ENCODE peak calls at places on chromosomes 5 and 9, in six cellular contexts. One of them, this sample, is unnamed.

GRCh38 chr5:135222171-135222681 is 176.8 kb downstream of the MACROH2A1 start:
- DNase-seq in Caki2: no peak
- DNase-seq in HFFc6: no peak
- DNase-seq in hepatic stellate cell: no peak
- DNase-seq in activated CD8-positive, alpha-beta memory T cell treated with anti-CD3 and anti-CD28 coated beads for 4 hours: no peak
- DNase-seq in NCI-H1092: no peak
- DNase-seq in this sample: no peak

GRCh38 chr5:62722360-62722759 is 143.7 kb downstream of the LRRC70 start:
- DNase-seq in Caki2: no peak
- DNase-seq in HFFc6: no peak
- DNase-seq in hepatic stellate cell: no peak
- DNase-seq in activated CD8-positive, alpha-beta memory T cell treated with anti-CD3 and anti-CD28 coated beads for 4 hours: no peak
- DNase-seq in NCI-H1092: no peak
- DNase-seq in this sample: no peak

GRCh38 chr9:126157409-126157808 is 169.2 kb upstream of the MVB12B start:
- DNase-seq in Caki2: no peak
- DNase-seq in HFFc6: no peak
- DNase-seq in hepatic stellate cell: no peak
- DNase-seq in activated CD8-positive, alpha-beta memory T cell treated with anti-CD3 and anti-CD28 coated beads for 4 hours: no peak
- DNase-seq in NCI-H1092: no peak
- DNase-seq in this sample: peak

GRCh38 chr5:7811715-7812114 is 39.2 kb downstream of the CFAP90 start:
- DNase-seq in Caki2: no peak
- DNase-seq in HFFc6: no peak
- DNase-seq in hepatic stellate cell: no peak
- DNase-seq in activated CD8-positive, alpha-beta memory T cell treated with anti-CD3 and anti-CD28 coated beads for 4 hours: no peak
- DNase-seq in NCI-H1092: no peak
- DNase-seq in this sample: no peak

GRCh38 chr9:124442826-124443225 is 7.4 kb upstream of the ADGRD2 start:
- DNase-seq in Caki2: no peak
- DNase-seq in HFFc6: no peak
- DNase-seq in hepatic stellate cell: no peak
- DNase-seq in activated CD8-positive, alpha-beta memory T cell treated with anti-CD3 and anti-CD28 coated beads for 4 hours: no peak
- DNase-seq in NCI-H1092: no peak
- DNase-seq in this sample: no peak

GRCh38 chr5:168881427-168882149 is 302.4 kb upstream of the PANK3 start:
- DNase-seq in Caki2: peak
- DNase-seq in HFFc6: no peak
- DNase-seq in hepatic stellate cell: no peak
- DNase-seq in activated CD8-positive, alpha-beta memory T cell treated with anti-CD3 and anti-CD28 coated beads for 4 hours: no peak
- DNase-seq in NCI-H1092: no peak
- DNase-seq in this sample: no peak

GRCh38 chr5:21680196-21680595 is 1172.9 kb downstream of the CDH12 start:
- DNase-seq in Caki2: peak
- DNase-seq in HFFc6: no peak
- DNase-seq in hepatic stellate cell: no peak
- DNase-seq in activated CD8-positive, alpha-beta memory T cell treated with anti-CD3 and anti-CD28 coated beads for 4 hours: no peak
- DNase-seq in NCI-H1092: no peak
- DNase-seq in this sample: no peak

GRCh38 chr5:51416149-51416548 is 32.9 kb downstream of the ISL1 start:
- DNase-seq in Caki2: no peak
- DNase-seq in HFFc6: no peak
- DNase-seq in hepatic stellate cell: no peak
- DNase-seq in activated CD8-positive, alpha-beta memory T cell treated with anti-CD3 and anti-CD28 coated beads for 4 hours: no peak
- DNase-seq in NCI-H1092: no peak
- DNase-seq in this sample: no peak

GRCh38 chr5:180431932-180432331 is 62.2 kb upstream of the CNOT6 start:
- DNase-seq in Caki2: no peak
- DNase-seq in HFFc6: no peak
- DNase-seq in hepatic stellate cell: no peak
- DNase-seq in activated CD8-positive, alpha-beta memory T cell treated with anti-CD3 and anti-CD28 coated beads for 4 hours: no peak
- DNase-seq in NCI-H1092: no peak
- DNase-seq in this sample: no peak

GRCh38 chr9:16821344-16821743 is 49.1 kb downstream of the BNC2 start:
- DNase-seq in Caki2: no peak
- DNase-seq in HFFc6: no peak
- DNase-seq in hepatic stellate cell: no peak
- DNase-seq in activated CD8-positive, alpha-beta memory T cell treated with anti-CD3 and anti-CD28 coated beads for 4 hours: no peak
- DNase-seq in NCI-H1092: no peak
- DNase-seq in this sample: no peak

GRCh38 chr9:83572524-83572923 is 34.3 kb upstream of the FRMD3 start:
- DNase-seq in Caki2: no peak
- DNase-seq in HFFc6: no peak
- DNase-seq in hepatic stellate cell: peak
- DNase-seq in activated CD8-positive, alpha-beta memory T cell treated with anti-CD3 and anti-CD28 coated beads for 4 hours: no peak
- DNase-seq in NCI-H1092: no peak
- DNase-seq in this sample: no peak

GRCh38 chr5:33010851-33011250 is 299.7 kb downstream of the NPR3 start:
- DNase-seq in Caki2: no peak
- DNase-seq in HFFc6: peak
- DNase-seq in hepatic stellate cell: no peak
- DNase-seq in activated CD8-positive, alpha-beta memory T cell treated with anti-CD3 and anti-CD28 coated beads for 4 hours: no peak
- DNase-seq in NCI-H1092: no peak
- DNase-seq in this sample: no peak

GRCh38 chr5:103561670-103562069 is 919 bp downstream of the NUDT12 start:
- DNase-seq in Caki2: peak
- DNase-seq in HFFc6: no peak
- DNase-seq in hepatic stellate cell: no peak
- DNase-seq in activated CD8-positive, alpha-beta memory T cell treated with anti-CD3 and anti-CD28 coated beads for 4 hours: no peak
- DNase-seq in NCI-H1092: no peak
- DNase-seq in this sample: no peak

GRCh38 chr5:163459465-163459887 is 426 bp downstream of the NUDCD2 start:
- DNase-seq in Caki2: no peak
- DNase-seq in HFFc6: no peak
- DNase-seq in hepatic stellate cell: no peak
- DNase-seq in activated CD8-positive, alpha-beta memory T cell treated with anti-CD3 and anti-CD28 coated beads for 4 hours: no peak
- DNase-seq in NCI-H1092: peak
- DNase-seq in this sample: no peak

GRCh38 chr5:170338933-170339779 is 41.6 kb upstream of the LCP2 start:
- DNase-seq in Caki2: no peak
- DNase-seq in HFFc6: no peak
- DNase-seq in hepatic stellate cell: no peak
- DNase-seq in activated CD8-positive, alpha-beta memory T cell treated with anti-CD3 and anti-CD28 coated beads for 4 hours: peak
- DNase-seq in NCI-H1092: no peak
- DNase-seq in this sample: no peak

GRCh38 chr9:110426052-110426709 is 88.5 kb upstream of the TXNDC8 start:
- DNase-seq in Caki2: peak
- DNase-seq in HFFc6: peak
- DNase-seq in hepatic stellate cell: no peak
- DNase-seq in activated CD8-positive, alpha-beta memory T cell treated with anti-CD3 and anti-CD28 coated beads for 4 hours: no peak
- DNase-seq in NCI-H1092: no peak
- DNase-seq in this sample: no peak

GRCh38 chr5:170307575-170308465 is 10.2 kb upstream of the LCP2 start:
- DNase-seq in Caki2: peak
- DNase-seq in HFFc6: peak
- DNase-seq in hepatic stellate cell: no peak
- DNase-seq in activated CD8-positive, alpha-beta memory T cell treated with anti-CD3 and anti-CD28 coated beads for 4 hours: no peak
- DNase-seq in NCI-H1092: no peak
- DNase-seq in this sample: no peak

GRCh38 chr5:2293906-2294305 is 411.2 kb upstream of the IRX4 start:
- DNase-seq in Caki2: no peak
- DNase-seq in HFFc6: no peak
- DNase-seq in hepatic stellate cell: no peak
- DNase-seq in activated CD8-positive, alpha-beta memory T cell treated with anti-CD3 and anti-CD28 coated beads for 4 hours: no peak
- DNase-seq in NCI-H1092: no peak
- DNase-seq in this sample: no peak

GRCh38 chr9:117189121-117189520 is 225.7 kb downstream of the ASTN2 start:
- DNase-seq in Caki2: peak
- DNase-seq in HFFc6: no peak
- DNase-seq in hepatic stellate cell: no peak
- DNase-seq in activated CD8-positive, alpha-beta memory T cell treated with anti-CD3 and anti-CD28 coated beads for 4 hours: no peak
- DNase-seq in NCI-H1092: no peak
- DNase-seq in this sample: no peak

GRCh38 chr9:36191290-36191645 is 547 bp downstream of the CLTA start:
- DNase-seq in Caki2: no peak
- DNase-seq in HFFc6: no peak
- DNase-seq in hepatic stellate cell: no peak
- DNase-seq in activated CD8-positive, alpha-beta memory T cell treated with anti-CD3 and anti-CD28 coated beads for 4 hours: peak
- DNase-seq in NCI-H1092: no peak
- DNase-seq in this sample: no peak

GRCh38 chr9:85172001-85172978 is 502.8 kb downstream of the NTRK2 start:
- DNase-seq in Caki2: no peak
- DNase-seq in HFFc6: no peak
- DNase-seq in hepatic stellate cell: no peak
- DNase-seq in activated CD8-positive, alpha-beta memory T cell treated with anti-CD3 and anti-CD28 coated beads for 4 hours: no peak
- DNase-seq in NCI-H1092: no peak
- DNase-seq in this sample: no peak

GRCh38 chr5:97142521-97143254 is at the start of gene LIX1:
- DNase-seq in Caki2: peak
- DNase-seq in HFFc6: peak
- DNase-seq in hepatic stellate cell: peak
- DNase-seq in activated CD8-positive, alpha-beta memory T cell treated with anti-CD3 and anti-CD28 coated beads for 4 hours: no peak
- DNase-seq in NCI-H1092: peak
- DNase-seq in this sample: no peak

GRCh38 chr9:93679536-93680444 is 103.4 kb downstream of the PHF2 start:
- DNase-seq in Caki2: no peak
- DNase-seq in HFFc6: no peak
- DNase-seq in hepatic stellate cell: no peak
- DNase-seq in activated CD8-positive, alpha-beta memory T cell treated with anti-CD3 and anti-CD28 coated beads for 4 hours: no peak
- DNase-seq in NCI-H1092: no peak
- DNase-seq in this sample: no peak

GRCh38 chr5:59917121-59917520 is 23.6 kb upstream of the PDE4D start:
- DNase-seq in Caki2: no peak
- DNase-seq in HFFc6: no peak
- DNase-seq in hepatic stellate cell: no peak
- DNase-seq in activated CD8-positive, alpha-beta memory T cell treated with anti-CD3 and anti-CD28 coated beads for 4 hours: no peak
- DNase-seq in NCI-H1092: no peak
- DNase-seq in this sample: no peak

GRCh38 chr5:36041537-36041845 is 25.2 kb downstream of the UGT3A2 start:
- DNase-seq in Caki2: no peak
- DNase-seq in HFFc6: no peak
- DNase-seq in hepatic stellate cell: no peak
- DNase-seq in activated CD8-positive, alpha-beta memory T cell treated with anti-CD3 and anti-CD28 coated beads for 4 hours: no peak
- DNase-seq in NCI-H1092: no peak
- DNase-seq in this sample: no peak

GRCh38 chr5:170483701-170484458 is 19.9 kb upstream of the KCNIP1 start:
- DNase-seq in Caki2: peak
- DNase-seq in HFFc6: no peak
- DNase-seq in hepatic stellate cell: no peak
- DNase-seq in activated CD8-positive, alpha-beta memory T cell treated with anti-CD3 and anti-CD28 coated beads for 4 hours: no peak
- DNase-seq in NCI-H1092: no peak
- DNase-seq in this sample: peak

GRCh38 chr9:18778846-18779245 is 254.2 kb downstream of the SAXO1 start:
- DNase-seq in Caki2: no peak
- DNase-seq in HFFc6: no peak
- DNase-seq in hepatic stellate cell: no peak
- DNase-seq in activated CD8-positive, alpha-beta memory T cell treated with anti-CD3 and anti-CD28 coated beads for 4 hours: no peak
- DNase-seq in NCI-H1092: no peak
- DNase-seq in this sample: no peak

GRCh38 chr5:124662261-124662781 is 84.1 kb downstream of the ZNF608 start:
- DNase-seq in Caki2: peak
- DNase-seq in HFFc6: no peak
- DNase-seq in hepatic stellate cell: no peak
- DNase-seq in activated CD8-positive, alpha-beta memory T cell treated with anti-CD3 and anti-CD28 coated beads for 4 hours: no peak
- DNase-seq in NCI-H1092: no peak
- DNase-seq in this sample: no peak

GRCh38 chr9:3879731-3880493 is 354.1 kb upstream of the RFX3 start:
- DNase-seq in Caki2: no peak
- DNase-seq in HFFc6: no peak
- DNase-seq in hepatic stellate cell: no peak
- DNase-seq in activated CD8-positive, alpha-beta memory T cell treated with anti-CD3 and anti-CD28 coated beads for 4 hours: no peak
- DNase-seq in NCI-H1092: peak
- DNase-seq in this sample: peak

GRCh38 chr5:40037703-40038102 is 612.9 kb upstream of the DAB2 start:
- DNase-seq in Caki2: no peak
- DNase-seq in HFFc6: no peak
- DNase-seq in hepatic stellate cell: no peak
- DNase-seq in activated CD8-positive, alpha-beta memory T cell treated with anti-CD3 and anti-CD28 coated beads for 4 hours: no peak
- DNase-seq in NCI-H1092: no peak
- DNase-seq in this sample: no peak

GRCh38 chr5:11719888-11720481 is 184.3 kb downstream of the CTNND2 start:
- DNase-seq in Caki2: peak
- DNase-seq in HFFc6: no peak
- DNase-seq in hepatic stellate cell: no peak
- DNase-seq in activated CD8-positive, alpha-beta memory T cell treated with anti-CD3 and anti-CD28 coated beads for 4 hours: no peak
- DNase-seq in NCI-H1092: no peak
- DNase-seq in this sample: peak

GRCh38 chr5:464446-464842 is 21.5 kb downstream of the EXOC3 start:
- DNase-seq in Caki2: no peak
- DNase-seq in HFFc6: no peak
- DNase-seq in hepatic stellate cell: no peak
- DNase-seq in activated CD8-positive, alpha-beta memory T cell treated with anti-CD3 and anti-CD28 coated beads for 4 hours: no peak
- DNase-seq in NCI-H1092: no peak
- DNase-seq in this sample: no peak

GRCh38 chr9:13719410-13719809 is 439.9 kb upstream of the MPDZ start:
- DNase-seq in Caki2: peak
- DNase-seq in HFFc6: no peak
- DNase-seq in hepatic stellate cell: no peak
- DNase-seq in activated CD8-positive, alpha-beta memory T cell treated with anti-CD3 and anti-CD28 coated beads for 4 hours: no peak
- DNase-seq in NCI-H1092: no peak
- DNase-seq in this sample: no peak

GRCh38 chr5:143016777-143017374 is 246.7 kb downstream of the ARHGAP26 start:
- DNase-seq in Caki2: no peak
- DNase-seq in HFFc6: peak
- DNase-seq in hepatic stellate cell: peak
- DNase-seq in activated CD8-positive, alpha-beta memory T cell treated with anti-CD3 and anti-CD28 coated beads for 4 hours: no peak
- DNase-seq in NCI-H1092: peak
- DNase-seq in this sample: no peak

GRCh38 chr5:127723571-127723970 is 20.4 kb downstream of the CCDC192 start:
- DNase-seq in Caki2: no peak
- DNase-seq in HFFc6: no peak
- DNase-seq in hepatic stellate cell: no peak
- DNase-seq in activated CD8-positive, alpha-beta memory T cell treated with anti-CD3 and anti-CD28 coated beads for 4 hours: no peak
- DNase-seq in NCI-H1092: no peak
- DNase-seq in this sample: no peak

GRCh38 chr5:142611154-142611553 is 74.7 kb downstream of the FGF1 start:
- DNase-seq in Caki2: peak
- DNase-seq in HFFc6: peak
- DNase-seq in hepatic stellate cell: peak
- DNase-seq in activated CD8-positive, alpha-beta memory T cell treated with anti-CD3 and anti-CD28 coated beads for 4 hours: peak
- DNase-seq in NCI-H1092: peak
- DNase-seq in this sample: peak

GRCh38 chr9:91192379-91192775 is 169.3 kb downstream of the AUH start:
- DNase-seq in Caki2: no peak
- DNase-seq in HFFc6: peak
- DNase-seq in hepatic stellate cell: peak
- DNase-seq in activated CD8-positive, alpha-beta memory T cell treated with anti-CD3 and anti-CD28 coated beads for 4 hours: no peak
- DNase-seq in NCI-H1092: no peak
- DNase-seq in this sample: no peak

GRCh38 chr5:159061186-159061796 is 38.4 kb downstream of the EBF1 start:
- DNase-seq in Caki2: no peak
- DNase-seq in HFFc6: peak
- DNase-seq in hepatic stellate cell: peak
- DNase-seq in activated CD8-positive, alpha-beta memory T cell treated with anti-CD3 and anti-CD28 coated beads for 4 hours: no peak
- DNase-seq in NCI-H1092: no peak
- DNase-seq in this sample: no peak

GRCh38 chr5:114316167-114316566 is 45.7 kb upstream of the KCNN2 start:
- DNase-seq in Caki2: no peak
- DNase-seq in HFFc6: no peak
- DNase-seq in hepatic stellate cell: no peak
- DNase-seq in activated CD8-positive, alpha-beta memory T cell treated with anti-CD3 and anti-CD28 coated beads for 4 hours: no peak
- DNase-seq in NCI-H1092: no peak
- DNase-seq in this sample: no peak

This sample was measured in NCI-H2107.